ENCODE peak calls at places on chromosome 1, in four cellular contexts. G, I, Q and Z are unnamed samples.

GRCh38 chr1:4380564-4381168 is 273.7 kb upstream of the AJAP1 start:
- DNase-seq in G (no peak), I (peak), Q (no peak), Z (no peak)

GRCh38 chr1:115564201-115564600 is 77.6 kb upstream of the VANGL1 start:
- DNase-seq in G (no peak), I (no peak), Q (no peak), Z (no peak)

GRCh38 chr1:198679535-198680173 is 40.8 kb downstream of the PTPRC start:
- DNase-seq in G (peak), I (no peak), Q (no peak), Z (peak)

GRCh38 chr1:212656730-212657129 is 42.9 kb downstream of the BATF3 start:
- DNase-seq in G (no peak), I (no peak), Q (no peak), Z (no peak)

GRCh38 chr1:8259498-8260290 is 58.2 kb upstream of the SLC45A1 start:
- DNase-seq in G (no peak), I (no peak), Q (peak), Z (peak)

GRCh38 chr1:183185941-183186490 is at the start of gene LAMC2:
- DNase-seq in G (no peak), I (no peak), Q (peak), Z (peak)

GRCh38 chr1:15667362-15667761 is 16.8 kb upstream of the PLEKHM2 start:
- DNase-seq in G (no peak), I (no peak), Q (no peak), Z (no peak)

GRCh38 chr1:93519196-93519825 is 71.4 kb downstream of the FNBP1L start:
- DNase-seq in G (no peak), I (no peak), Q (no peak), Z (no peak)

GRCh38 chr1:61851849-61852692 is 109.8 kb downstream of the PATJ start:
- DNase-seq in G (peak), I (peak), Q (no peak), Z (no peak)

GRCh38 chr1:17097787-17098186 is 21.5 kb downstream of the PADI2 start:
- DNase-seq in G (no peak), I (no peak), Q (no peak), Z (no peak)

GRCh38 chr1:55285849-55286248 is 70.7 kb upstream of the USP24 start:
- DNase-seq in G (no peak), I (peak), Q (no peak), Z (no peak)

GRCh38 chr1:208148380-208148779 is 95.8 kb downstream of the PLXNA2 start:
- DNase-seq in G (no peak), I (no peak), Q (no peak), Z (no peak)